ENCODE peak calls at places on chromosome X, in four cellular contexts. O is K562, T is endothelial cell of umbilical vein, B is keratinocyte. H is an unnamed sample.

GRCh38 chrX:16239211-16239610 is 71.9 kb downstream of the MAGEB17 start:
- DNase-seq in O (no peak), T (no peak), B (peak; percentile 38), H (peak; percentile 88)

GRCh38 chrX:22486326-22486725 is 213.6 kb downstream of the CBLL2 start:
- DNase-seq in O (no peak), T (no peak), B (no peak), H (no peak)

GRCh38 chrX:24574743-24575142 is 72.4 kb downstream of the PCYT1B start:
- DNase-seq in O (no peak), T (no peak), B (no peak), H (no peak)

GRCh38 chrX:128051526-128051925 is 677 bp downstream of the ACTRT1 start:
- DNase-seq in O (no peak), T (no peak), B (no peak), H (no peak)

GRCh38 chrX:55486736-55487135 is 2.9 kb downstream of the USP51 start:
- DNase-seq in O (no peak), T (no peak), B (no peak), H (no peak)

GRCh38 chrX:136251042-136251991 is at the start of gene MAP7D3:
- DNase-seq in O (peak; percentile 83), T (peak; percentile 29), B (no peak), H (peak; percentile 33)

GRCh38 chrX:136376713-136377112 is 76.0 kb downstream of the ADGRG4 start:
- DNase-seq in O (no peak), T (no peak), B (no peak), H (no peak)

GRCh38 chrX:123590842-123591491 is 141.9 kb downstream of the THOC2 start:
- DNase-seq in O (no peak), T (peak; percentile 27), B (no peak), H (peak; percentile 22)

GRCh38 chrX:46381630-46382029 is 163.6 kb downstream of the ZNF674 start:
- DNase-seq in O (no peak), T (peak; percentile 24), B (no peak), H (peak; percentile 17)

GRCh38 chrX:109709129-109709631 is 23.9 kb downstream of the ACSL4 start:
- DNase-seq in O (no peak), T (peak; percentile 6), B (no peak), H (peak; percentile 65)

GRCh38 chrX:103538728-103539127 is 19.4 kb upstream of the RAB40A start:
- DNase-seq in O (no peak), T (no peak), B (peak; percentile 17), H (peak; percentile 21)

GRCh38 chrX:7330971-7331746 is 183.2 kb upstream of the PUDP start:
- DNase-seq in O (no peak), T (no peak), B (no peak), H (peak; percentile 85)

GRCh38 chrX:30230395-30230794 is at the start of gene MAGEB3:
- DNase-seq in O (no peak), T (no peak), B (no peak), H (no peak)

GRCh38 chrX:101460669-101461068 is 24.6 kb upstream of the ARMCX4 start:
- DNase-seq in O (no peak), T (no peak), B (no peak), H (no peak)

GRCh38 chrX:150499240-150499639 is 69.2 kb upstream of the MTM1 start:
- DNase-seq in O (no peak), T (no peak), B (no peak), H (no peak)

DNA sequence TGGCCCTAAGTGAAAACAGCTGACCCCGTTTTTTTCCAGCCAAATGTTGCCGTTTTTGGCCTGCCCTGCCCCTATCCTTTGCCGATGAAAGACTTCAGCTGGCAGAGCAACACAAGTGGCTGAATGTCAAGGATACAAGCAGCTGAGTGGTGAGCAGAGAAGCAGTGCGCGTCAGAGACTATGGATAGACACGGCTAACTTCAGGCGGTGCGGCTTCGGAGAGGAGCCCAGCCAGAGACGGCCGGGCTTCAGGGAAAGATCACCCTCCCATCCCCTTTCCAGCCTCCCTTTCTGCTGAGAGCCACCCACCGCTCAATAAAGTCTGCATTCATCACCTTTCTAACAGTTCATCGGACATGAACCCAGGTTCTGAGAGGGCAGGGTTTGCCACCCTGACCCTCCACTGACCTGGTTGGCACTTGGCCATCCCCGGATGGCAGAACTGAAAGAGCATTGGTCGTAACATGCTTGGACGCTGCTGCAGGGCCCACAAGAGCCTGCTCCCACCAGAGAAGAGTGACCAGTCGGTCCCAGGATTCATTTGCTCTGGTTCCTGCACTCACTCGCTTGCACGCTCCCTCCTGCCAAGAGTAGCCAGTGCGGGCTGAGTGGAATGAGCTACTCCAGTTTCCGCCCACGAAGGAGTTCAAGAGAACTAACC is 125.8 kb downstream of the PPEF1 start:
- DNase-seq in O (no peak), T (no peak), B (no peak), H (peak; percentile 16)
- H2AFZ ChIP-seq in O (no peak overlapping the region), T (no peak overlapping the region), B (peak overlapping the region; percentile 22), H (no peak overlapping the region)

GRCh38 chrX:121128946-121129345 is 81.5 kb downstream of the GLUD2 start:
- DNase-seq in O (no peak), T (no peak), B (no peak), H (no peak)
- H3K4me3 ChIP-seq in O (no peak overlapping the region), T (no peak overlapping the region), B (no peak overlapping the region), H (no peak overlapping the region)

DNA sequence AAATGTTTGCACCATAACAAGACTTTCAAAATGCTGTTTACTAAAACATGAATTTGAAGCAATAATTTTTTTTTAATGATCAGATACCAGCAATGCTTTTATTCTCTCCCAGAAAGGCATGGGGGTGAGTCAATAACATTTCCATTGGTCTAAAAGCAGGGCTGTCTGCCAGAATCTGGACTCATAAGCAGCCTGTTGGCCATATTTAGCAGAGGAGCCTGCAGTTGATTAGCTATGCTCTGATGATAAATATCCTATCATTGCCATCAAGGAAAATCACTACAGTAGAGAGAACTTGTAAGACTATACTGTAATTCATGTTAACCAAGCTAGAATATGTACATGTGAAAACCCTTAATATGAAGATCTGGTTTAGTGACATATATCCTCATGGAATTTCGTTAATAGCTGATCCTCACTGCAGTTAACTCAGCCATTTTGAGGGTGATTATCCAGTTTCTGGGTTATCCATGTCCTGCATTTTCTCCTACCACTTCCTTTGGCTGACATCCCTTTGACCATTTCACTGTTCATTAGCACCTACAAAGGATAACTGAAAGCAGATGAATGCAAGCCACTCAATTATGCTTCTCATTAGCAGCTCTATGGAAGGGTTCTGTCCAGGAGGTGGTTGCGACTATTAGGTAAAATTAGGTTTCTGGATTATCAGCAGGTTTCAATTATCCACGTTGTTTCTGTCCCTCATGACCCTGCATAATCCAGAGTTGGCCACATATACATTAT is 72.9 kb upstream of the DIAPH2 start:
- DNase-seq in O (no peak), T (no peak), B (no peak), H (peak; percentile 45)
- H3K9me1 ChIP-seq in O (no peaks in the 10 kb centered on the region), T (no peaks in the 10 kb centered on the region), B (no peaks in the 10 kb centered on the region), H (no peaks in the 10 kb centered on the region)

GRCh38 chrX:107805179-107805578 is 20.5 kb upstream of the MID2 start:
- DNase-seq in O (no peak), T (no peak), B (no peak), H (no peak)
- H2AFZ ChIP-seq in O (no peak overlapping the region), T (no peak overlapping the region), B (no peak overlapping the region), H (no peak overlapping the region)

GRCh38 chrX:129780441-129781105 is 824 bp downstream of the SASH3 start:
- DNase-seq in O (no peak), T (no peak), B (no peak), H (no peak)
- H3K4me3 ChIP-seq in O (no peak overlapping the region), T (no peak overlapping the region), B (no peak overlapping the region), H (no peak overlapping the region)

GRCh38 chrX:54074826-54075225 is 30.6 kb upstream of the PHF8 start:
- DNase-seq in O (no peak), T (no peak), B (no peak), H (no peak)

DNA sequence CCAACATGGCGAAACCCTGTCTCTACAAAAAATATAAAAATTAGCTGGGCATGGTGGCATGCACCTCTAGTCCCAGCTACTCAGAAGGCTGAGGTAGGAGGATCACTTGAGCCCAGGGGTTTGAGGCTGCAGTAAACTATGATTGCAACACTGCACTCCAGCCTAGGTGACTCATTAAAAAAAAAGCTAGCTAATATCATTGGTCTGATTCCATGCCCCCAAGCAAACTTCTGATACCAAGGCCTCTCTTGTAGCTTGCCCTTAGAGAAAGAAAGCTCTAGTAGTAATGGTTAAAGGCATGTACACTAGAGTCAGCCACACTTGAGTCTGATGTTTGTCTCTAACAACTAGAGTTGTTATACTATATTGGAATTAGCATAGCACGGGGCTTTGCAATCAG is 32.6 kb upstream of the PHF8 start:
- DNase-seq in O (no peak), T (no peak), B (peak; percentile 36), H (peak; percentile 60)
- H3K9me1 ChIP-seq in O (no peaks in the 10 kb centered on the region), T (no peaks in the 10 kb centered on the region), B (no peaks in the 10 kb centered on the region), H (no peaks in the 10 kb centered on the region)